ENCODE peak calls at places on chromosomes 5 and 9, in four cellular contexts. One of them, this sample, is unnamed.

GRCh38 chr5:96619946-96620345 is 42.2 kb upstream of the CAST start:
- DNase-seq in OCI-LY7: no peak
- DNase-seq in GM06990: no peak
- DNase-seq in heart right ventricle: no peak
- DNase-seq in this sample: no peak

GRCh38 chr9:21415492-21416267 is 6.8 kb downstream of the IFNA8 start:
- DNase-seq in OCI-LY7: no peak
- DNase-seq in GM06990: no peak
- DNase-seq in heart right ventricle: no peak
- DNase-seq in this sample: peak

GRCh38 chr5:109946610-109947009 is 256.9 kb downstream of the MAN2A1 start:
- DNase-seq in OCI-LY7: no peak
- DNase-seq in GM06990: no peak
- DNase-seq in heart right ventricle: no peak
- DNase-seq in this sample: no peak

GRCh38 chr5:128674837-128675446 is 136.9 kb upstream of the FBN2 start:
- DNase-seq in OCI-LY7: peak
- DNase-seq in GM06990: no peak
- DNase-seq in heart right ventricle: no peak
- DNase-seq in this sample: no peak

GRCh38 chr9:137077010-137077747 is at the start of gene UAP1L1:
- DNase-seq in OCI-LY7: peak
- DNase-seq in GM06990: peak
- DNase-seq in heart right ventricle: peak
- DNase-seq in this sample: no peak

GRCh38 chr5:14231156-14231555 is 88.0 kb downstream of the TRIO start:
- DNase-seq in OCI-LY7: no peak
- DNase-seq in GM06990: no peak
- DNase-seq in heart right ventricle: no peak
- DNase-seq in this sample: no peak

GRCh38 chr9:16868706-16869105 is 1.8 kb downstream of the BNC2 start:
- DNase-seq in OCI-LY7: no peak
- DNase-seq in GM06990: no peak
- DNase-seq in heart right ventricle: no peak
- DNase-seq in this sample: no peak

GRCh38 chr9:127854169-127854833 is at the start of gene ENG:
- DNase-seq in OCI-LY7: no peak
- DNase-seq in GM06990: no peak
- DNase-seq in heart right ventricle: peak
- DNase-seq in this sample: no peak

GRCh38 chr5:137342764-137343163 is 156.4 kb downstream of the SPOCK1 start:
- DNase-seq in OCI-LY7: no peak
- DNase-seq in GM06990: no peak
- DNase-seq in heart right ventricle: no peak
- DNase-seq in this sample: no peak

DNA sequence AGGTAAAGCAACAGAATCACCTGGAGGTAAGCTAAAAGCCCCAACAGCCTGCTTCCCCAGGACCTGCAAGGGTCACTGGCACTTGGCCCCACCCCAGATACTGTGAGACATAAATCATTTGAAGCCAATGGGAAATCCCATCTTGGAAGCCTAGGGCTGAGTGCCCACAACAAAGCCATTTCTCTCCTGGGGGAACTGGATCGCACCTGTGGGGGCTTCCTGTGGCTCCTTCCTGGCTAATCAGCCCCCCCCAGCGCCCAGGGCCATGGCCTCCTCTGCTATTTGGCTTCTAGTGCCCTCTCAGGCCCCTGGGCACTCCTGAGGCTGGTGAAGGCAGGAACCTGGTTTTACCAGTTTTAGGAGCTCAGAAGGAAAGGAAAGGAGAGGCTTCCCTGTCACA is 1.4 kb downstream of the KCNMB1 start:
- DNase-seq in OCI-LY7: no peak
- DNase-seq in GM06990: no peak
- DNase-seq in heart right ventricle: no peak
- DNase-seq in this sample: no peak
- H3K4me3 ChIP-seq in OCI-LY7: no peak
- H3K4me3 ChIP-seq in GM06990: no peak
- H3K4me3 ChIP-seq in heart right ventricle: no peak
- H3K4me3 ChIP-seq in this sample: no peak

GRCh38 chr5:135489466-135490244 is 37.5 kb upstream of the TIFAB start:
- DNase-seq in OCI-LY7: no peak
- DNase-seq in GM06990: no peak
- DNase-seq in heart right ventricle: no peak
- DNase-seq in this sample: no peak
- H3K4me3 ChIP-seq in OCI-LY7: no peak
- H3K4me3 ChIP-seq in GM06990: no peak
- H3K4me3 ChIP-seq in heart right ventricle: peak
- H3K4me3 ChIP-seq in this sample: peak

GRCh38 chr5:9284781-9285307 is 261.0 kb downstream of the SEMA5A start:
- DNase-seq in OCI-LY7: no peak
- DNase-seq in GM06990: no peak
- DNase-seq in heart right ventricle: peak
- DNase-seq in this sample: no peak
- H3K4me3 ChIP-seq in OCI-LY7: no peak
- H3K4me3 ChIP-seq in GM06990: no peak
- H3K4me3 ChIP-seq in heart right ventricle: no peak
- H3K4me3 ChIP-seq in this sample: no peak

GRCh38 chr9:96186601-96187011 is 115.4 kb downstream of the HSD17B3 start:
- DNase-seq in OCI-LY7: no peak
- DNase-seq in GM06990: no peak
- DNase-seq in heart right ventricle: no peak
- DNase-seq in this sample: no peak
- H3K4me3 ChIP-seq in OCI-LY7: no peak
- H3K4me3 ChIP-seq in GM06990: no peak
- H3K4me3 ChIP-seq in heart right ventricle: no peak
- H3K4me3 ChIP-seq in this sample: no peak

DNA sequence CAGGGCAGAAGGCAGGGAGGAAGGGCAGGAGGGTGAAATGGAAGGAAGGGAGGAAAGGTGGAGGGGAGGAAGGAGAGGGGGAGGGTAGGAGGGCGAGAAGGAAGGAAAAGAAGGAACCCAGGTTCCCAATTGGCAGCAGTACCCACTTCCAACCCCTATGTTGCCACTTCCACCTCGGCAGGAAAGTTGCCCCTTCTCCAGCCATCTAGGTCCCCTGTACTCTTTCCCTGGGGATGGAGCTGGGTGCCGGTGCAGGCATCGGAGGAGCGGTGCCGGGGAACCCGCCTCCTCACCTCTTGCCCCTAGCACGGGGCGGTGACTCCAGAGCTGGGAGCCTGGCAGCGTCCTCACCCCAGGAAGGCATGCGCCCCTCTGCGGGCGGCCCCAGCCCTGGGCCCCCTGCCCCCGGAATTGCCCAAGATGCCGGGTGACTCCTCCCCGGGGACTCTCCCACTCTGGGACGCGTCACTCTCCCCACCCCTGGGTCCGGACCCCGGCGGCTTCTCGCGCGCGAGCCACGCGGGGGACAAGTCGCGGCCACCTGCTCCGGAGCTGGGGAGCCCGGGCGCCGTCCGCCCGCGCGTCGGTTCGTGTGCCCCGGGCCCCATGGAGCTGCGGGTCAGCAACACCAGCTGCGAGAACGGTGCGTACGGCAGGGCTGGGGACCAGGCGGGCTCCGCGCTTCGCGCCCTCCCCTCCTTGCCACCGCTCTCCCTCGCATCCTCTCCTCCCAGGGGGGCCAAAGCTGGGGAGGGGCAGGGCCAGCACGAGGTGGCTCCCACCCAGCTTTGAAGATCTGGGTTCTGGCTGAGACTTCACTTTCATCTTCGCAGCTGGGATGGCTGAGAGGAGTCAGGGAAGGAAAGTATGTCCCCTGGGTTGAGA is at the start of gene NIPAL4:
- DNase-seq in OCI-LY7: no peak
- DNase-seq in GM06990: peak
- DNase-seq in heart right ventricle: no peak
- DNase-seq in this sample: peak
- H3K4me3 ChIP-seq in OCI-LY7: no peak
- H3K4me3 ChIP-seq in GM06990: peak
- H3K4me3 ChIP-seq in heart right ventricle: peak
- H3K4me3 ChIP-seq in this sample: peak

DNA sequence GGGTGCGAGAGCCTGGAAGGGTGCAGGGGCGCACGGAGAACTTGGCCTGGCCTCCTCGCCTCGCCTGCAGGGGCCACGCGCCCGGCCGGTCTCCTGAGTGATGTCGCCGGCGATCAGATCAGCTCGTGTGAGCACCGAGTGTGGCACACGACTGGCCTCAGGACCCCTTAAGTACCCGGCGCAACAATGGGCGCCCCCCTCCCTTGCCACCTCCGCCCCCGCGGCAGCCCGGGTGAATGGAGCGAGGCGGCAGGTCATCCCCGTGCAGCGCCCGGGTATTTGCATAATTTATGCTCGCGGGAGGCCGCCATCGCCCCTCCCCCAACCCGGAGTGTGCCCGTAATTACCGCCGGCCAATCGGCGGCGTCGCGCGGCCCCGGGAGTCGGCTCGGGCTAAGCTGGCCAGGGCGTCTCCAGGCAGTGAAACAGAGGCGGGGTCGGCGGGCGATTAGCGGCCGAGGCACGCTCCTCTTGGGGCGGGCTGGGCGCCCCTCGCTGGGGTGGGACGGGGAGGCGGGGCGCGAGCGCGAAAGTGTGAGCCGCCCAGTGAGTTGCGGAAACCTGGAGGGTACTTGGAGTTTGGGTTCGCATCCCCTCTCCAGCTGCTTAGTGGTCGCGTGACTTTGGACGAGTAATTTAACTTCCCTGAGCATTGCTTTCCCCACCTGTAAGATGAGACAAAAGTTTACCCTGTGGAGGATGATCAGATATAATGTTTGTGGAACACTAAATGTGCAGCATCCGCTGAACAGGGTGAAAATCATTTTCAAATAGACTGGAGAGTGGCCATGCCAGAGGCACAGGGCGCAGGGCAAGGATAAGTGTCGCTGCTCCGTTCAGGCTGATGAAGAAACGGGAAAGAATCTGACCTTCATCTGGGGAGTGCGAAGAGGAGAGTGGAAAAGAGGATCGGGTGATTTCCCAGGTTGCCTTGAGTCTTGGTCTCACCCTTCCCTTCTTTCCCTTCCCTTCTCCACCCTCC is at the start of gene NEUROG1:
- DNase-seq in OCI-LY7: no peak
- DNase-seq in GM06990: no peak
- DNase-seq in heart right ventricle: no peak
- DNase-seq in this sample: no peak
- H3K4me3 ChIP-seq in OCI-LY7: no peak
- H3K4me3 ChIP-seq in GM06990: no peak
- H3K4me3 ChIP-seq in heart right ventricle: no peak
- H3K4me3 ChIP-seq in this sample: no peak

This sample was measured in retinal pigment epithelial cell.